ENCODE peak calls at places on chromosomes 16 and 17, in six cellular contexts. One of them, this sample, is unnamed.

GRCh38 chr16:52629296-52629695 is 82.4 kb upstream of the TOX3 start:
- DNase-seq in K562: no peak
- DNase-seq in vagina: no peak
- DNase-seq in heart right ventricle: no peak
- DNase-seq in heart left ventricle: no peak
- DNase-seq in body of pancreas: no peak
- DNase-seq in this sample: no peak

GRCh38 chr16:57941016-57941656 is 29.8 kb downstream of the CNGB1 start:
- DNase-seq in K562: no peak
- DNase-seq in vagina: no peak
- DNase-seq in heart right ventricle: peak
- DNase-seq in heart left ventricle: peak
- DNase-seq in body of pancreas: peak
- DNase-seq in this sample: no peak

GRCh38 chr17:33049781-33050414 is 58.3 kb downstream of the SPACA3 start:
- DNase-seq in K562: peak
- DNase-seq in vagina: peak
- DNase-seq in heart right ventricle: no peak
- DNase-seq in heart left ventricle: peak
- DNase-seq in body of pancreas: peak
- DNase-seq in this sample: peak

GRCh38 chr17:73278049-73278464 is 16.4 kb upstream of the CPSF4L start:
- DNase-seq in K562: no peak
- DNase-seq in vagina: no peak
- DNase-seq in heart right ventricle: no peak
- DNase-seq in heart left ventricle: no peak
- DNase-seq in body of pancreas: peak
- DNase-seq in this sample: no peak

GRCh38 chr17:27206447-27206846 is 87.5 kb upstream of the WSB1 start:
- DNase-seq in K562: peak
- DNase-seq in vagina: no peak
- DNase-seq in heart right ventricle: no peak
- DNase-seq in heart left ventricle: no peak
- DNase-seq in body of pancreas: no peak
- DNase-seq in this sample: no peak

GRCh38 chr16:75000481-75001081 is 1.8 kb downstream of the ZNRF1 start:
- DNase-seq in K562: no peak
- DNase-seq in vagina: no peak
- DNase-seq in heart right ventricle: peak
- DNase-seq in heart left ventricle: peak
- DNase-seq in body of pancreas: peak
- DNase-seq in this sample: peak

GRCh38 chr16:84732674-84733352 is 33.0 kb downstream of the USP10 start:
- DNase-seq in K562: no peak
- DNase-seq in vagina: no peak
- DNase-seq in heart right ventricle: no peak
- DNase-seq in heart left ventricle: no peak
- DNase-seq in body of pancreas: no peak
- DNase-seq in this sample: no peak

GRCh38 chr16:67544329-67544841 is 15.8 kb downstream of the RIPOR1 start:
- DNase-seq in K562: no peak
- DNase-seq in vagina: no peak
- DNase-seq in heart right ventricle: no peak
- DNase-seq in heart left ventricle: no peak
- DNase-seq in body of pancreas: no peak
- DNase-seq in this sample: no peak

GRCh38 chr17:16108386-16108785 is 106.9 kb downstream of the NCOR1 start:
- DNase-seq in K562: no peak
- DNase-seq in vagina: no peak
- DNase-seq in heart right ventricle: no peak
- DNase-seq in heart left ventricle: no peak
- DNase-seq in body of pancreas: no peak
- DNase-seq in this sample: no peak

GRCh38 chr16:70777973-70778406 is 23.0 kb downstream of the VAC14 start:
- DNase-seq in K562: no peak
- DNase-seq in vagina: no peak
- DNase-seq in heart right ventricle: no peak
- DNase-seq in heart left ventricle: no peak
- DNase-seq in body of pancreas: no peak
- DNase-seq in this sample: no peak

GRCh38 chr17:50198026-50198669 is 3.3 kb downstream of the COL1A1 start:
- DNase-seq in K562: peak
- DNase-seq in vagina: no peak
- DNase-seq in heart right ventricle: peak
- DNase-seq in heart left ventricle: peak
- DNase-seq in body of pancreas: peak
- DNase-seq in this sample: peak

GRCh38 chr17:1958134-1958881 is 66.8 kb downstream of the RTN4RL1 start:
- DNase-seq in K562: no peak
- DNase-seq in vagina: no peak
- DNase-seq in heart right ventricle: no peak
- DNase-seq in heart left ventricle: no peak
- DNase-seq in body of pancreas: no peak
- DNase-seq in this sample: no peak

GRCh38 chr17:69357701-69358100 is 30.8 kb upstream of the ABCA5 start:
- DNase-seq in K562: no peak
- DNase-seq in vagina: no peak
- DNase-seq in heart right ventricle: no peak
- DNase-seq in heart left ventricle: no peak
- DNase-seq in body of pancreas: peak
- DNase-seq in this sample: no peak

GRCh38 chr17:11545002-11545401 is 53.3 kb upstream of the DNAH9 start:
- DNase-seq in K562: no peak
- DNase-seq in vagina: no peak
- DNase-seq in heart right ventricle: no peak
- DNase-seq in heart left ventricle: no peak
- DNase-seq in body of pancreas: no peak
- DNase-seq in this sample: no peak

GRCh38 chr17:67377727-67378443 is 804 bp downstream of the PITPNC1 start:
- DNase-seq in K562: peak
- DNase-seq in vagina: no peak
- DNase-seq in heart right ventricle: peak
- DNase-seq in heart left ventricle: peak
- DNase-seq in body of pancreas: peak
- DNase-seq in this sample: peak

GRCh38 chr17:40490289-40490853 is 11.1 kb downstream of the TNS4 start:
- DNase-seq in K562: no peak
- DNase-seq in vagina: no peak
- DNase-seq in heart right ventricle: peak
- DNase-seq in heart left ventricle: peak
- DNase-seq in body of pancreas: peak
- DNase-seq in this sample: peak

GRCh38 chr17:42329025-42329976 is 41.0 kb downstream of the STAT5A start:
- DNase-seq in K562: no peak
- DNase-seq in vagina: no peak
- DNase-seq in heart right ventricle: no peak
- DNase-seq in heart left ventricle: no peak
- DNase-seq in body of pancreas: peak
- DNase-seq in this sample: no peak
- TF ChIP-seq CTCF in K562: no peak
- TF ChIP-seq CTCF in vagina: no peak
- TF ChIP-seq CTCF in heart right ventricle: no peak
- TF ChIP-seq CTCF in heart left ventricle: no peak
- TF ChIP-seq CTCF in body of pancreas: no peak
- TF ChIP-seq CTCF in this sample: no peak

DNA sequence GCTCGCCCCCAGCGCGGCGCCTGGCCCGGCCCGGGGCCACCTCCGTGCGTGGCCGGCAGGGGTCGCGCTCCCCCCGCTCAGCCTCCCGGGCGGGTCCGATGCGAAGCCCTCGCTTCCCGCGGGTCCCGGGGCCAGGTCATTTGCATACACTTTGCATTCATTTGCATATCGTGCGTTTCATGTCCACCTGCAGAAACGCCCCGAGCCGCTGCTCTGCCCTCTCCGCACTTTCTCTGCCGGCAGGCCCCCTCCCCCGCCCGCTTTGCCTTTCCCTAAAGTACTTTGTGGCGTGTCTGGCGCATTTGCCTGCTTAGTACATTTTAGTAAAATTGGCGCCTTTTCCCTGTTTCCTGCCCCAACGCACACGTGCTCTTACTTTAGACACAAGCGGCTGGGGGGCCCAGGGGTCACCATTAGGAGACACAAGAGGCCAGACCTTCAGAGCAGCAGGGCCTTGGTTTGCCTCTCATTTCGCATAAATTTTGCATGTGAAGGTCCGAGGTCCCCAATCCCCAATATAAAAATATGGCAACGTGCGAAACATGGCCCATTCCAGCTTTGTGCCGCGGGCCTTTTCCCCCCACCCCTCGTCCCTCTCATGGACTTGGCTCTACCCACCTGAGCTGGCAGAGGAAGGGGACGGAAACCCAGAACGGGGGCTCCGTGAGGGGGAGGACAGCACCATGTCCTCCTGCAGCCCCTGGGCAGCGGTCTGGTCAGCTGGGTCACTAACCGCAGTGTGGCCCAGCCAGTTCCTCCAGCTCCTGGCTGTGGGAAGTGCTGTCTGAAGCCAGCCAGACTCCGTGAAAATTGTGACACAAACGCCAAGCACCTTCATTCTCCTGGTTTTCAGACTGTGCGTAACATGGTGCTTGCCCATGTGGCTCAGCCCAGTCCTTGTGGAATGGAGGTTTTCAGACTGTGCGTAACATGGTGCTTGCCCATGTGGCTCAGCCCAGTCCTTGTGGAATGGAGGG is 34.8 kb downstream of the CBFA2T3 start:
- DNase-seq in K562: no peak
- DNase-seq in vagina: no peak
- DNase-seq in heart right ventricle: peak
- DNase-seq in heart left ventricle: peak
- DNase-seq in body of pancreas: peak
- DNase-seq in this sample: peak
- TF ChIP-seq CTCF in K562: no peak
- TF ChIP-seq CTCF in vagina: peak
- TF ChIP-seq CTCF in heart right ventricle: peak
- TF ChIP-seq CTCF in heart left ventricle: peak
- TF ChIP-seq CTCF in body of pancreas: peak
- TF ChIP-seq CTCF in this sample: peak

DNA sequence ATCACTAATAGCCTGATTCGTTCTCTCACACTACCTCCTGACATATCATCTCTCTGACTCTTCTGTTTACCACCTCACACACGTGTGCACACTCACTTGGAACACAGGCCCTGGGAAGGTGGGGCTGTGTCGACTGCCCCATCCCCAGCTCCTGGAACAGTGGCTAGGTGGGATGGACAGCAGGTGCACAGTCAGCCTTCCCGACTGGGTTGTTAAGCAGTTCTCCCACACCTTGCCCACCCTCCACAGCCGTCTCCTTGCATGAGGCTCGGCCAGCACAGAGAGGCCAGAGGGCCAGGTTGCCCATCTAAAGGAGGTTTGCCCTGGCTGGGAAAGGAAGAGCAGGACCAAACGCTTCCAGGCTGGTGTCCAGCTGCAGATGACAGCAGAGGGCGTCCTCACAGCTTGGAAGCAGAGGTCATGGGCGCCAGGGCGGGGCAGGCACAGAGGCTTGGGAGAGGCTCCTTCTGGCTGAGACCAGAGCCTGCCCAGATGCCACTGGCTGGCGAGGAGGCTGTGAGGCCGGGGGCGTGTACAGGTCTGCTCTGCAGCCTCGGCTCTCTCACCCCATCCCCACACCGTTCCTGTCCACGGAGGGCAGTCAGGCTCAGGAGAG is 92.8 kb downstream of the AMFR start:
- DNase-seq in K562: peak
- DNase-seq in vagina: no peak
- DNase-seq in heart right ventricle: peak
- DNase-seq in heart left ventricle: peak
- DNase-seq in body of pancreas: peak
- DNase-seq in this sample: peak
- TF ChIP-seq CTCF in K562: peak
- TF ChIP-seq CTCF in vagina: no peak
- TF ChIP-seq CTCF in heart right ventricle: peak
- TF ChIP-seq CTCF in heart left ventricle: peak
- TF ChIP-seq CTCF in body of pancreas: no peak
- TF ChIP-seq CTCF in this sample: peak

DNA sequence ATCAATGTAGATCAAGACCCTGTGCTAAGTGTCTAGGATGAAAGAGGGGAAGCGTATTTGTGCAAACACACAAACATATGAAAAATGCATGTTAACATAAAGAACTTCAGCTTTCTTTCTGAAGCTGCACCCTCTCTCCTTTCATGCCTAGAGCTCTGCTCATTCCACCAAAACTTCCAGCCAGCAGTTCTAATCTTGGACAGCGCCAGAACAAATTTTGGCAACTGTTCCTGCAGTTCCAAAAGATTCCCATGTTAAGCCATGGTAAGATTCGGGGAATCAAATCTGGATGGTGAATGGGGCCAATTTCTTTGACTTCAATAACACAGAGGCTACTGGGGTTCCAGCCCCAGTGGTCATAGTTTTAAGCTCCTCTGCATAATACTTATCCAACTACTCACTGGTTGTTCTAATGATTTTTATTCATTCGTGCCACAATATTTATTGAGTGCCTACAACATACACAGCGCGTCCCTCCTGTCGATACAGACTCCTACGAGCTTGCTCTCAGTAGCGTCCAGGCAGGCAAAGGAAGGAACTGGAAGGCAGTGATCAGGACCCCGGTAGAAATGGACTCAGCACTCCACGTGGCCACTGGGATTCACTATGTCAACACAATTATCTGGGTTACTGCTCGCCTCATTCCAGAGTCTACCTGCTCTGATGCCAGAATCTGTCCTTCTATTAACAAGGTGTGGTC is 71.7 kb downstream of the ZFHX3 start:
- DNase-seq in K562: no peak
- DNase-seq in vagina: no peak
- DNase-seq in heart right ventricle: no peak
- DNase-seq in heart left ventricle: no peak
- DNase-seq in body of pancreas: no peak
- DNase-seq in this sample: no peak
- TF ChIP-seq CTCF in K562: no peak
- TF ChIP-seq CTCF in vagina: no peak
- TF ChIP-seq CTCF in heart right ventricle: no peak
- TF ChIP-seq CTCF in heart left ventricle: no peak
- TF ChIP-seq CTCF in body of pancreas: no peak
- TF ChIP-seq CTCF in this sample: no peak

GRCh38 chr17:778096-778495 is 4.0 kb downstream of the GLOD4 start:
- DNase-seq in K562: no peak
- DNase-seq in vagina: no peak
- DNase-seq in heart right ventricle: no peak
- DNase-seq in heart left ventricle: no peak
- DNase-seq in body of pancreas: no peak
- DNase-seq in this sample: no peak

GRCh38 chr17:784143-784542 is 2.0 kb downstream of the MRM3 start:
- DNase-seq in K562: no peak
- DNase-seq in vagina: no peak
- DNase-seq in heart right ventricle: no peak
- DNase-seq in heart left ventricle: no peak
- DNase-seq in body of pancreas: no peak
- DNase-seq in this sample: no peak

GRCh38 chr17:787641-788221 is 5.6 kb downstream of the MRM3 start:
- DNase-seq in K562: no peak
- DNase-seq in vagina: no peak
- DNase-seq in heart right ventricle: no peak
- DNase-seq in heart left ventricle: no peak
- DNase-seq in body of pancreas: peak
- DNase-seq in this sample: no peak

GRCh38 chr17:781920-782731 is at the start of the genes GLOD4 and MRM3:
- DNase-seq in K562: peak
- DNase-seq in vagina: no peak
- DNase-seq in heart right ventricle: peak
- DNase-seq in heart left ventricle: peak
- DNase-seq in body of pancreas: peak
- DNase-seq in this sample: peak
- TF ChIP-seq CTCF in K562: peak
- TF ChIP-seq CTCF in vagina: peak
- TF ChIP-seq CTCF in heart right ventricle: no peak
- TF ChIP-seq CTCF in heart left ventricle: peak
- TF ChIP-seq CTCF in body of pancreas: no peak
- TF ChIP-seq CTCF in this sample: peak

This sample was measured in nephron progenitor cell.